ENCODE peak calls at places on chromosomes 1 and 21, in eight cellular contexts. S is AG09309; O is LNCaP clone FGC; V is HFF-Myc; L is ovary; G is psoas muscle; X is CD8-positive, alpha-beta memory T cell; K is sigmoid colon. C is an unnamed sample.

GRCh38 chr1:115184951-115185331 is 95.6 kb upstream of the TSPAN2 start:
- DNase-seq in O (no peak), S (peak), G (peak), K (no peak), X (no peak), V (no peak), L (no peak), C (no peak)

GRCh38 chr21:37699024-37699770 is 217.1 kb downstream of the KCNJ6 start:
- DNase-seq in L (no peak), V (no peak), G (no peak), O (no peak), S (no peak), X (no peak), K (no peak), C (no peak)

GRCh38 chr1:155173478-155174333 is at the start of gene TRIM46:
- DNase-seq in X (peak), G (peak), S (no peak), V (no peak), K (peak), O (no peak), L (peak), C (peak)

GRCh38 chr1:4089421-4090175 is 189.5 kb upstream of the C1orf174 start:
- DNase-seq in S (no peak), O (no peak), X (no peak), G (no peak), K (peak), V (no peak), L (no peak), C (no peak)

GRCh38 chr1:32186491-32186890 is 7.0 kb downstream of the TXLNA start:
- DNase-seq in O (no peak), G (no peak), L (no peak), V (no peak), K (no peak), S (no peak), X (no peak), C (no peak)

GRCh38 chr1:53548031-53548491 is 88.9 kb downstream of the DMRTB1 start:
- DNase-seq in V (no peak), K (peak), X (peak), G (no peak), S (no peak), O (no peak), L (no peak), C (no peak)

GRCh38 chr21:33396436-33396835 is 6.8 kb upstream of the IFNGR2 start:
- DNase-seq in G (no peak), X (no peak), O (no peak), K (no peak), V (no peak), S (no peak), L (no peak), C (no peak)

GRCh38 chr1:153072806-153073726 is 1.7 kb upstream of the SPRR2B start:
- DNase-seq in L (no peak), O (no peak), S (no peak), G (no peak), K (no peak), X (no peak), V (no peak), C (no peak)

GRCh38 chr1:14598498-14599172 is at the start of gene KAZN:
- DNase-seq in G (no peak), O (no peak), L (peak), V (no peak), S (no peak), X (no peak), K (peak), C (no peak)

GRCh38 chr1:212667223-212668139 is 32.2 kb downstream of the BATF3 start:
- DNase-seq in O (no peak), G (no peak), X (no peak), V (peak), S (peak), K (no peak), L (no peak), C (no peak)

GRCh38 chr1:218701131-218701530 is 356.0 kb downstream of the TGFB2 start:
- DNase-seq in X (no peak), O (no peak), L (no peak), K (no peak), G (no peak), S (no peak), V (no peak), C (no peak)

GRCh38 chr21:16709866-16710550 is 802.8 kb upstream of the CXADR start:
- DNase-seq in L (peak), S (peak), O (no peak), K (peak), V (no peak), X (no peak), G (no peak), C (no peak)

GRCh38 chr1:33086384-33086850 is 5.5 kb downstream of the AZIN2 start:
- DNase-seq in G (peak), L (peak), K (peak), O (peak), V (no peak), S (peak), X (no peak), C (no peak)

GRCh38 chr1:242629396-242629795 is 104.9 kb upstream of the PLD5 start:
- DNase-seq in G (no peak), X (no peak), O (no peak), V (no peak), K (no peak), S (no peak), L (no peak), C (no peak)

GRCh38 chr1:84156210-84156621 is 12.1 kb downstream of the PRKACB start:
- DNase-seq in K (no peak), X (no peak), O (no peak), L (no peak), S (peak), G (no peak), V (no peak), C (no peak)

GRCh38 chr1:22418352-22418751 is 33.3 kb upstream of the ZBTB40 start:
- DNase-seq in O (no peak), L (no peak), G (no peak), S (no peak), X (no peak), K (no peak), V (no peak), C (no peak)

GRCh38 chr1:92705456-92705855 is 79.5 kb downstream of the EVI5 start:
- DNase-seq in V (no peak), G (no peak), X (no peak), K (no peak), O (no peak), S (no peak), L (no peak), C (no peak)

GRCh38 chr1:88984553-88984945 is 7.9 kb downstream of the KYAT3 start:
- DNase-seq in G (no peak), S (no peak), V (no peak), X (no peak), K (no peak), O (no peak), L (no peak), C (no peak)

DNA sequence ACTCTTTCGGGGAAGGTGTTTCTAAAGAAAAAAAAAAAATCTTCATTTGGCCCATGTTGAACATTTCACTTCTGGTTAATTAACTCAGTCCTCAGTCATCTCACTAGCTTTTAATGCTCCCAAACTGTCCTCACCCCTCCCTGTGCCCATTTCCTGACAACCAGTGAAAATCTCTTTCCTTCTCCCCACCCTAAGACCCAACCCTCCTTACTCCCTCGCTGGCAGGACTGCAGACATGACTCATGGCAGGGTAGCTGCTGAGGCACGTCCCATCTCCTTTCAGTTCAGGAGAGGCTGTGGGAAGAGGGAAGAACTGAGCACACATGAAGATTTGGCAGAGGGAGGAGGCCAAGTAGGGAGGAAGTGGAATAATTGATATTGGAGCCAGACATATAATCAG is 12.6 kb downstream of the PKP1 start:
- DNase-seq in V (peak), K (no peak), O (no peak), S (no peak), G (no peak), X (no peak), L (no peak), C (no peak)
- H3K4me3 ChIP-seq in V (no peak), K (no peak), O (no peak), S (no peak), G (no peak), X (no peak), L (no peak), C (no peak)

DNA sequence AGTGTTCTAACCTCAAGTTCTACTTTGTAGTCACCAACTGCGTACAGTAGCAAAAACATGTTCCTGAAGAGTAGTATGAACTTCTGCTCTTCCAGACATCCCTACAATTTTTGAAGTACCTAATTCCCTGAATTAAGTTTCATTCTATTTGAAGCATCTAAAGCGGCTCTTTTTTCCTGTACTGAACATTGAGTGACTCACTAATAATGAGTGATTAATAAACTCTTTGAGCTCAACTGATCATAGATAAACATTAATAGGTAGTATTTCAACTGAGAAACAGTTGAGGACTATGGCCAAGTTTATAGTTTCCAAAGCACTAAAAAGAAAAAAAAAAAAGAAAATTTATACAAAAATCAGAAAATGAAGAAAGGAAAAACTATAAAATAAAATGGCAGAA is 683.1 kb downstream of the LTN1 start:
- DNase-seq in O (no peak), V (no peak), K (no peak), X (no peak), G (no peak), S (no peak), L (no peak), C (no peak)
- H3K4me3 ChIP-seq in O (no peak), V (no peak), K (no peak), X (no peak), G (no peak), S (no peak), L (no peak), C (no peak)

DNA sequence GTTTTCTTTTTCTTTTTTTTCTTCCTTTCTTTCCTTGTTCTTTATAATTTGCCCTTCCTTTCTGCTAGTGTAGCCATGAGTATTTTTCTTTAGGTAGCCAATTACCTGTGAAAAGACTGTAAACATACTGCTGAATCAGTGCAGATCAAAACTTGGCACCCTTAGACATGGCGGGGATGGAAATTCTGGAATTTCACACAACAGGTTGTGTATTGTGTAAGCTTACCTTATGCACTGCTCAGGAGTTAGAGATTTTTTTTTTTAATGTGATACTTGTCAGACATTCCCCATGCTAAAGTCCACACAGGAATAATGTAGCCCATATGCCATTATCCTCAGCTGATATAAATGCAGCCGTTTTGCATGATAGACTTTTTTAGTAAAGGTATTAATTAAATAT is 1.8 kb downstream of the CEPT1 start:
- DNase-seq in L (no peak), S (no peak), V (no peak), X (no peak), O (no peak), G (no peak), K (no peak), C (no peak)
- H3K4me3 ChIP-seq in L (no peak), S (no peak), V (peak), X (no peak), O (peak), G (peak), K (no peak), C (no peak)

GRCh38 chr1:162631546-162632233 is 574 bp upstream of the DDR2 start:
- DNase-seq in G (no peak), X (no peak), S (no peak), K (peak), L (peak), O (no peak), V (no peak), C (no peak)

GRCh38 chr1:162629651-162630050 is 2.6 kb upstream of the DDR2 start:
- DNase-seq in K (no peak), L (no peak), V (peak), G (no peak), S (peak), O (no peak), X (no peak), C (no peak)

GRCh38 chr1:162633327-162633762 is 1.1 kb downstream of the DDR2 start:
- DNase-seq in V (no peak), K (no peak), L (peak), G (no peak), X (no peak), S (no peak), O (no peak), C (no peak)

GRCh38 chr1:162632743-162633326 is 571 bp downstream of the DDR2 start:
- DNase-seq in G (no peak), V (no peak), L (no peak), O (no peak), X (no peak), K (peak), S (no peak), C (no peak)

GRCh38 chr1:162632234-162632666 is at the start of gene DDR2:
- DNase-seq in L (peak), K (peak), S (peak), O (no peak), X (no peak), G (peak), V (peak), C (no peak)
- H3K4me3 ChIP-seq in L (peak), K (peak), S (peak), O (no peak), X (no peak), G (peak), V (peak), C (no peak)

GRCh38 chr1:241419986-241420385 is 63.0 kb upstream of the RGS7 start:
- DNase-seq in S (no peak), V (no peak), K (no peak), X (no peak), G (no peak), O (no peak), L (no peak), C (no peak)

GRCh38 chr1:241423541-241424479 is 66.8 kb upstream of the RGS7 start:
- DNase-seq in V (no peak), S (no peak), L (no peak), O (no peak), G (no peak), X (no peak), K (no peak), C (no peak)

GRCh38 chr1:241424480-241424971 is 67.5 kb upstream of the RGS7 start:
- DNase-seq in O (no peak), S (no peak), X (no peak), G (no peak), V (no peak), K (no peak), L (no peak), C (no peak)
- H3K4me3 ChIP-seq in O (no peak), S (peak), X (no peak), G (peak), V (peak), K (peak), L (no peak), C (no peak)

GRCh38 chr1:68600049-68600661 is 103.3 kb upstream of the DEPDC1 start:
- DNase-seq in K (no peak), V (no peak), O (no peak), L (no peak), G (no peak), X (no peak), S (no peak), C (no peak)
- H3K4me3 ChIP-seq in K (peak), V (no peak), O (no peak), L (no peak), G (no peak), X (no peak), S (no peak), C (no peak)

DNA sequence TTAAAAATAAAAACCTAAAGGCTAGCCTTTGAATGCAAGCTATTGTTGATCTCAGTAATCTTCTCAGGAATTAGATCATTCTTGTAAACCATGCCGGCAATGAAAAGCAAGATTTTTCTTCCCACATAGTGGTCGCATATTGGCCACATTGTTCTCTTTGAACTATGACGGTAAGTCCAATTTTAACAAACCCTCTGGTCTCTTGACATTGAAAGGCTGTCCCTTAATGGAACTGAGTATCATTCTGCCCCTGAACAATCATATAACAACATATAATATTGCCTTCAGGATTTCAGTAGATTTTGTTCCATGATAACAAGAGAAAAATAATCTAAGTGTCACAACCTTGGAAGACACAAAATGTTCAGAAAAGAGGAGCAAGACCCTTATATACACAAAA is 1.3 kb downstream of the TNNI3K start:
- DNase-seq in G (no peak), O (no peak), X (no peak), S (no peak), K (no peak), V (no peak), L (no peak), C (no peak)
- H3K4me3 ChIP-seq in G (no peak), O (no peak), X (no peak), S (no peak), K (no peak), V (no peak), L (no peak), C (no peak)

GRCh38 chr1:204283711-204284651 is 70.2 kb upstream of the GOLT1A start:
- DNase-seq in G (no peak), X (no peak), K (peak), V (no peak), L (no peak), O (no peak), S (no peak), C (no peak)

GRCh38 chr1:204286841-204287387 is 72.8 kb downstream of the PLEKHA6 start:
- DNase-seq in L (no peak), G (no peak), K (no peak), X (peak), V (no peak), O (peak), S (no peak), C (peak)

GRCh38 chr1:204284929-204285328 is 71.1 kb upstream of the GOLT1A start:
- DNase-seq in X (no peak), L (no peak), S (no peak), G (no peak), O (no peak), K (no peak), V (no peak), C (no peak)

GRCh38 chr1:204286323-204286714 is 72.5 kb upstream of the GOLT1A start:
- DNase-seq in X (no peak), K (no peak), G (no peak), L (no peak), S (no peak), O (no peak), V (no peak), C (no peak)

GRCh38 chr1:204285438-204286322 is 71.9 kb upstream of the GOLT1A start:
- DNase-seq in L (no peak), O (peak), X (no peak), V (no peak), G (no peak), K (no peak), S (no peak), C (no peak)
- H3K4me3 ChIP-seq in L (no peak), O (peak), X (no peak), V (no peak), G (no peak), K (no peak), S (no peak), C (no peak)

C was measured in CD4-positive, alpha-beta memory T cell.